ENCODE peak calls at places on chromosomes 7 and 10, in eight cellular contexts. One of them, this sample, is unnamed.
A peak's percentile ranks its signal among the peaks of the same experiment; 100 is the strongest.

GRCh38 chr7:55498142-55498541 is 74.2 kb downstream of the VOPP1 start:
- DNase-seq in GM13977: no peak
- DNase-seq in activated B cell treated with CpG ODN at 0.5 μM for 24 hours: no peak
- DNase-seq in PC-9: no peak
- DNase-seq in Calu3: no peak
- DNase-seq in WTC11: no peak
- DNase-seq in left ventricle myocardium inferior: no peak
- DNase-seq in tibial nerve: no peak
- DNase-seq in this sample: no peak

GRCh38 chr7:95684037-95684436 is 87.7 kb upstream of the PDK4 start:
- DNase-seq in GM13977: no peak
- DNase-seq in tibial nerve: no peak
- DNase-seq in Calu3: no peak
- DNase-seq in activated B cell treated with CpG ODN at 0.5 μM for 24 hours: no peak
- DNase-seq in left ventricle myocardium inferior: no peak
- DNase-seq in WTC11: no peak
- DNase-seq in PC-9: peak; percentile 36
- DNase-seq in this sample: no peak

GRCh38 chr10:72275351-72276012 is 1.8 kb downstream of the DDIT4 start:
- DNase-seq in Calu3: peak; percentile 45
- DNase-seq in activated B cell treated with CpG ODN at 0.5 μM for 24 hours: no peak
- DNase-seq in WTC11: no peak
- DNase-seq in PC-9: no peak
- DNase-seq in GM13977: no peak
- DNase-seq in left ventricle myocardium inferior: no peak
- DNase-seq in tibial nerve: no peak
- DNase-seq in this sample: no peak

GRCh38 chr10:21756707-21757600 is 222.9 kb downstream of the MLLT10 start:
- DNase-seq in Calu3: no peak
- DNase-seq in WTC11: no peak
- DNase-seq in tibial nerve: no peak
- DNase-seq in left ventricle myocardium inferior: no peak
- DNase-seq in PC-9: no peak
- DNase-seq in GM13977: no peak
- DNase-seq in activated B cell treated with CpG ODN at 0.5 μM for 24 hours: no peak
- DNase-seq in this sample: no peak

GRCh38 chr7:38846280-38846679 is 62.7 kb downstream of the VPS41 start:
- DNase-seq in Calu3: no peak
- DNase-seq in WTC11: no peak
- DNase-seq in GM13977: no peak
- DNase-seq in tibial nerve: no peak
- DNase-seq in PC-9: no peak
- DNase-seq in activated B cell treated with CpG ODN at 0.5 μM for 24 hours: no peak
- DNase-seq in left ventricle myocardium inferior: no peak
- DNase-seq in this sample: no peak

GRCh38 chr10:109103278-109103677 is 820.0 kb downstream of the XPNPEP1 start:
- DNase-seq in GM13977: no peak
- DNase-seq in WTC11: no peak
- DNase-seq in Calu3: no peak
- DNase-seq in tibial nerve: no peak
- DNase-seq in activated B cell treated with CpG ODN at 0.5 μM for 24 hours: no peak
- DNase-seq in left ventricle myocardium inferior: no peak
- DNase-seq in PC-9: no peak
- DNase-seq in this sample: no peak

GRCh38 chr10:6247041-6247712 is 44.4 kb downstream of the PFKFB3 start:
- DNase-seq in WTC11: no peak
- DNase-seq in Calu3: no peak
- DNase-seq in left ventricle myocardium inferior: no peak
- DNase-seq in GM13977: no peak
- DNase-seq in tibial nerve: no peak
- DNase-seq in activated B cell treated with CpG ODN at 0.5 μM for 24 hours: no peak
- DNase-seq in PC-9: no peak
- DNase-seq in this sample: no peak

GRCh38 chr7:100629117-100629711 is 12.1 kb downstream of the TFR2 start:
- DNase-seq in PC-9: peak; percentile 54
- DNase-seq in activated B cell treated with CpG ODN at 0.5 μM for 24 hours: no peak
- DNase-seq in WTC11: peak; percentile 87
- DNase-seq in tibial nerve: no peak
- DNase-seq in GM13977: peak; percentile 51
- DNase-seq in left ventricle myocardium inferior: no peak
- DNase-seq in Calu3: peak; percentile 38
- DNase-seq in this sample: peak; percentile 71

GRCh38 chr7:55565693-55566092 is 6.6 kb downstream of the VOPP1 start:
- DNase-seq in WTC11: no peak
- DNase-seq in Calu3: no peak
- DNase-seq in left ventricle myocardium inferior: no peak
- DNase-seq in tibial nerve: no peak
- DNase-seq in activated B cell treated with CpG ODN at 0.5 μM for 24 hours: no peak
- DNase-seq in PC-9: no peak
- DNase-seq in GM13977: no peak
- DNase-seq in this sample: no peak

GRCh38 chr7:97145068-97145467 is 27.6 kb downstream of the SDHAF3 start:
- DNase-seq in tibial nerve: no peak
- DNase-seq in GM13977: no peak
- DNase-seq in PC-9: no peak
- DNase-seq in Calu3: no peak
- DNase-seq in activated B cell treated with CpG ODN at 0.5 μM for 24 hours: no peak
- DNase-seq in left ventricle myocardium inferior: no peak
- DNase-seq in WTC11: no peak
- DNase-seq in this sample: no peak

GRCh38 chr10:93461124-93461806 is 20.9 kb downstream of the MYOF start:
- DNase-seq in left ventricle myocardium inferior: no peak
- DNase-seq in tibial nerve: no peak
- DNase-seq in WTC11: no peak
- DNase-seq in Calu3: no peak
- DNase-seq in PC-9: no peak
- DNase-seq in GM13977: no peak
- DNase-seq in activated B cell treated with CpG ODN at 0.5 μM for 24 hours: no peak
- DNase-seq in this sample: no peak

GRCh38 chr7:100486753-100487446 is 3.2 kb downstream of the NYAP1 start:
- DNase-seq in tibial nerve: no peak
- DNase-seq in activated B cell treated with CpG ODN at 0.5 μM for 24 hours: no peak
- DNase-seq in PC-9: no peak
- DNase-seq in Calu3: no peak
- DNase-seq in WTC11: peak; percentile 41
- DNase-seq in GM13977: no peak
- DNase-seq in left ventricle myocardium inferior: no peak
- DNase-seq in this sample: no peak

DNA sequence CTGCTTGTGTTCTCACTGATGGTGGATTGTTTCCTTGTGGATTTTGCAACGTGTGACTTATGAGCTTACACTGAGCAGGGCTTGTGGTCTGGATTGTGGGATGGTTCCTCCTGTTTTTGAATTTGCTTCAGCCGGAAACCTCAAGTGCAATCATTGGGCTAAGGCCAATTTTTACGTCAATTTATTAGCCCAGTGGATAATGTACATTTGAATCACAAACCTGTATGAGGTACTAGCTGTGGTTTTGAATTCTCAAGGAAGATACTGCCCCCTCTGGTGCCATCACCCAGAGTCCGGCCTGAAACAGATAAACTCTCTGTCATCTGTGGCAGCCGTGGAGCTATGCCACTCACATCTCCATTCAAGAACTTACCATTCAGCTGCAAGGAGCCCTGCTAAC is 7.3 kb upstream of the ZNF777 start:
- DNase-seq in tibial nerve: no peak
- DNase-seq in left ventricle myocardium inferior: no peak
- DNase-seq in PC-9: no peak
- DNase-seq in WTC11: no peak
- DNase-seq in activated B cell treated with CpG ODN at 0.5 μM for 24 hours: no peak
- DNase-seq in GM13977: no peak
- DNase-seq in Calu3: no peak
- DNase-seq in this sample: no peak
- TF ChIP-seq CTCF in tibial nerve: no peak
- TF ChIP-seq CTCF in left ventricle myocardium inferior: no peak
- TF ChIP-seq CTCF in PC-9: no peak
- TF ChIP-seq CTCF in WTC11: no peak
- TF ChIP-seq CTCF in activated B cell treated with CpG ODN at 0.5 μM for 24 hours: no peak
- TF ChIP-seq CTCF in GM13977: no peak
- TF ChIP-seq CTCF in Calu3: no peak
- TF ChIP-seq CTCF in this sample: no peak

GRCh38 chr7:41566581-41566980 is 136.3 kb downstream of the INHBA start:
- DNase-seq in WTC11: no peak
- DNase-seq in tibial nerve: no peak
- DNase-seq in GM13977: no peak
- DNase-seq in PC-9: no peak
- DNase-seq in left ventricle myocardium inferior: no peak
- DNase-seq in Calu3: no peak
- DNase-seq in activated B cell treated with CpG ODN at 0.5 μM for 24 hours: no peak
- DNase-seq in this sample: no peak

GRCh38 chr7:41570766-41571165 is 132.1 kb downstream of the INHBA start:
- DNase-seq in GM13977: no peak
- DNase-seq in PC-9: no peak
- DNase-seq in WTC11: no peak
- DNase-seq in left ventricle myocardium inferior: no peak
- DNase-seq in Calu3: no peak
- DNase-seq in activated B cell treated with CpG ODN at 0.5 μM for 24 hours: no peak
- DNase-seq in tibial nerve: no peak
- DNase-seq in this sample: no peak

GRCh38 chr7:41567350-41568114 is 135.4 kb downstream of the INHBA start:
- DNase-seq in PC-9: no peak
- DNase-seq in tibial nerve: no peak
- DNase-seq in left ventricle myocardium inferior: no peak
- DNase-seq in GM13977: no peak
- DNase-seq in activated B cell treated with CpG ODN at 0.5 μM for 24 hours: no peak
- DNase-seq in WTC11: no peak
- DNase-seq in Calu3: no peak
- DNase-seq in this sample: no peak

GRCh38 chr7:41565655-41566054 is 137.2 kb downstream of the INHBA start:
- DNase-seq in Calu3: no peak
- DNase-seq in PC-9: no peak
- DNase-seq in left ventricle myocardium inferior: no peak
- DNase-seq in tibial nerve: no peak
- DNase-seq in activated B cell treated with CpG ODN at 0.5 μM for 24 hours: no peak
- DNase-seq in GM13977: no peak
- DNase-seq in WTC11: no peak
- DNase-seq in this sample: no peak

GRCh38 chr7:41568135-41568534 is 134.8 kb downstream of the INHBA start:
- DNase-seq in PC-9: no peak
- DNase-seq in tibial nerve: no peak
- DNase-seq in left ventricle myocardium inferior: no peak
- DNase-seq in Calu3: no peak
- DNase-seq in GM13977: no peak
- DNase-seq in activated B cell treated with CpG ODN at 0.5 μM for 24 hours: no peak
- DNase-seq in WTC11: no peak
- DNase-seq in this sample: no peak
- TF ChIP-seq CTCF in PC-9: no peak
- TF ChIP-seq CTCF in tibial nerve: no peak
- TF ChIP-seq CTCF in left ventricle myocardium inferior: no peak
- TF ChIP-seq CTCF in Calu3: no peak
- TF ChIP-seq CTCF in GM13977: no peak
- TF ChIP-seq CTCF in activated B cell treated with CpG ODN at 0.5 μM for 24 hours: no peak
- TF ChIP-seq CTCF in WTC11: no peak
- TF ChIP-seq CTCF in this sample: no peak

DNA sequence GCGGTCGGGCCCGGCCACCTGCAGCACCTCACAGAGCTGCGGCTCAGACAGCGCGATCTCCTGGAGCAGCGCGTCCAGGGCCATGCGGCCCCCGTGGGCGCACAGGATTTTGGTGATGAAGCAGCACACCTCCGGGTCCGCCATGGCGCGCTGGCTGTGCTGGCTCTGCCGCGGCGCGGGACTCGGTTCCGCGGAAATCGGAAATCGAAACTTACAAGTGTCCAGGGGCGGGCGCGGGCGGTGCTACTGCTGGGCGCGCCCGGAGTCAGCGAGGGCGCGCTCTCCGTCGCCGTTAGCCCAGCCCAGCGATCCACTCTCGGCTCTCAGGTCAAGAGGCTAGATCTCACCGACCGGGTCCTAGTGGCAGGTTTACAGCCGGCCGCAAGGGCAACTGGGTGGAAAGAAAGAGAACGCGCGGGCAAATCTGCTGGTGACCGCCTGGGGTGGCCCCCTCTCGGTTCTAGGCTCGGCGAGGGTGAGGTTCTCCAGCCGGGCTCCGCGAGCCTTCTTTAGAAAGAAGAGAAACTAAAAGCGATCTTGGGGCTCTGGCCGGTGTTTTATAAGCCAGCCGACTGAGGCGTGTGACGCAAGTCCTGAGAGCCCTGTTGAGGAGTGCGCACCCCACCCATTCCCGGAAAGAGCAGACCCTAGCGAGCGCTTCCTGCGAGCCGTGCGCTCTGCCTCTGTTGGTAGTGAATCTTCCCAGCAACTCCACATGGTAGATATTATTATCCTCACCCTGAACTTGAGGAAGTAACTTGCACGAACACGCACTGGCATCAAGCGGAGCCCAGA is at the start of gene ZC3HAV1:
- DNase-seq in WTC11: peak; percentile 69
- DNase-seq in GM13977: peak; percentile 89
- DNase-seq in PC-9: peak; percentile 76
- DNase-seq in tibial nerve: peak; percentile 74
- DNase-seq in Calu3: peak; percentile 82
- DNase-seq in activated B cell treated with CpG ODN at 0.5 μM for 24 hours: peak; percentile 73
- DNase-seq in left ventricle myocardium inferior: peak; percentile 88
- DNase-seq in this sample: peak; percentile 68
- TF ChIP-seq CTCF in WTC11: no peak
- TF ChIP-seq CTCF in GM13977: no peak
- TF ChIP-seq CTCF in PC-9: no peak
- TF ChIP-seq CTCF in tibial nerve: no peak
- TF ChIP-seq CTCF in Calu3: no peak
- TF ChIP-seq CTCF in activated B cell treated with CpG ODN at 0.5 μM for 24 hours: no peak
- TF ChIP-seq CTCF in left ventricle myocardium inferior: peak; percentile 21
- TF ChIP-seq CTCF in this sample: no peak

GRCh38 chr7:142298631-142299030 is 40.8 kb upstream of the PRSS58 start:
- DNase-seq in tibial nerve: no peak
- DNase-seq in activated B cell treated with CpG ODN at 0.5 μM for 24 hours: no peak
- DNase-seq in GM13977: no peak
- DNase-seq in left ventricle myocardium inferior: no peak
- DNase-seq in WTC11: no peak
- DNase-seq in PC-9: peak; percentile 31
- DNase-seq in Calu3: no peak
- DNase-seq in this sample: no peak

GRCh38 chr7:142299226-142299625 is 41.4 kb upstream of the PRSS58 start:
- DNase-seq in WTC11: no peak
- DNase-seq in GM13977: no peak
- DNase-seq in tibial nerve: no peak
- DNase-seq in activated B cell treated with CpG ODN at 0.5 μM for 24 hours: no peak
- DNase-seq in left ventricle myocardium inferior: no peak
- DNase-seq in PC-9: peak; percentile 17
- DNase-seq in Calu3: no peak
- DNase-seq in this sample: no peak

GRCh38 chr7:142300689-142301088 is 42.8 kb upstream of the PRSS58 start:
- DNase-seq in GM13977: no peak
- DNase-seq in activated B cell treated with CpG ODN at 0.5 μM for 24 hours: no peak
- DNase-seq in Calu3: peak; percentile 33
- DNase-seq in WTC11: peak; percentile 87
- DNase-seq in left ventricle myocardium inferior: no peak
- DNase-seq in PC-9: no peak
- DNase-seq in tibial nerve: no peak
- DNase-seq in this sample: peak; percentile 28

GRCh38 chr7:142301299-142301698 is 43.4 kb upstream of the PRSS58 start:
- DNase-seq in tibial nerve: no peak
- DNase-seq in PC-9: no peak
- DNase-seq in GM13977: no peak
- DNase-seq in activated B cell treated with CpG ODN at 0.5 μM for 24 hours: no peak
- DNase-seq in left ventricle myocardium inferior: no peak
- DNase-seq in WTC11: no peak
- DNase-seq in Calu3: no peak
- DNase-seq in this sample: no peak

DNA sequence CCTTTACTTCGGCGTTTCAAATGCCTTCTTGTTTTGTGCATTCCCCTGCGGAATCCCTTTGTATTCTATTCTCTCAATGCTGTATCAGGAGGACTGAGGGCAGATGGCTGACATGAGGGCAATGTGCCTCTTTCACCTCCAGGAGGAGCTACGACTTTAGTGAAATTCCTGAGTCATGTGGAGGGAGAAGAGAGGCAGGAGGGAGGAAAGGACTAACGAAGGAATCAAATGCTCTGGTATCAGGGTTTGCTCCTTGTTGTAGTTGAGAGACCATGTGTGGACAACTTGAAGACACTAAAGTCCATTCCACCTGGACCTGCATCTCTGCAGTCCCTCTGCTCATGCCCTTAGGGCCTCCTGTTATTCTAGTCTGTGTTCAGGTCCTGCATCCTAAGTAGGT is 40.2 kb upstream of the PRSS58 start:
- DNase-seq in PC-9: peak; percentile 0
- DNase-seq in GM13977: no peak
- DNase-seq in tibial nerve: no peak
- DNase-seq in Calu3: no peak
- DNase-seq in WTC11: peak; percentile 51
- DNase-seq in activated B cell treated with CpG ODN at 0.5 μM for 24 hours: no peak
- DNase-seq in left ventricle myocardium inferior: no peak
- DNase-seq in this sample: peak; percentile 44
- TF ChIP-seq CTCF in PC-9: peak; percentile 57
- TF ChIP-seq CTCF in GM13977: peak; percentile 17
- TF ChIP-seq CTCF in tibial nerve: no peak
- TF ChIP-seq CTCF in Calu3: no peak
- TF ChIP-seq CTCF in WTC11: peak; percentile 40
- TF ChIP-seq CTCF in activated B cell treated with CpG ODN at 0.5 μM for 24 hours: no peak
- TF ChIP-seq CTCF in left ventricle myocardium inferior: no peak
- TF ChIP-seq CTCF in this sample: peak; percentile 40

This sample was measured in endothelial cell.